ENCODE peak calls at places on chromosomes 11 and 22, in five cellular contexts. N is colonic mucosa, T is neuronal stem cell, F is adipocyte, M is mesenchymal stem cell. D is an unnamed sample.

GRCh38 chr22:29689872-29690213 is 30.0 kb upstream of the CABP7 start:
- DNase-seq in N (peak; percentile 71), F (peak; percentile 64), M (peak; percentile 44), T (peak; percentile 54), D (no peak)

GRCh38 chr11:6333112-6333511 is 12.8 kb upstream of the CAVIN3 start:
- DNase-seq in M (no peak), F (peak; percentile 81), N (no peak), T (no peak), D (no peak)

GRCh38 chr11:57249384-57250319 is 12.6 kb upstream of the APLNR start:
- DNase-seq in F (peak; percentile 88), M (peak; percentile 57), T (peak; percentile 58), N (peak; percentile 78), D (peak; percentile 79)

GRCh38 chr11:28696591-28696990 is 588.4 kb downstream of the METTL15 start:
- DNase-seq in M (no peak), T (no peak), F (no peak), N (no peak), D (no peak)

GRCh38 chr11:93198221-93198650 is 445 bp upstream of the SLC36A4 start:
- DNase-seq in M (peak; percentile 49), N (no peak), T (no peak), F (no peak), D (no peak)

GRCh38 chr11:12079726-12080556 is 30.4 kb upstream of the MICAL2 start:
- DNase-seq in N (no peak), F (peak; percentile 96), T (no peak), M (peak; percentile 99), D (peak; percentile 85)

GRCh38 chr22:35205141-35205775 is 52.0 kb upstream of the HMGXB4 start:
- DNase-seq in N (no peak), F (peak; percentile 1), T (peak; percentile 9), M (no peak), D (no peak)

GRCh38 chr22:47221840-47222615 is 459.6 kb downstream of the TBC1D22A start:
- DNase-seq in N (no peak), T (no peak), M (no peak), F (no peak), D (no peak)

GRCh38 chr11:606245-606644 is 9.5 kb downstream of the IRF7 start:
- DNase-seq in M (no peak), F (no peak), N (no peak), T (no peak), D (peak; percentile 74)

GRCh38 chr11:119372260-119373058 is 9.0 kb downstream of the USP2 start:
- DNase-seq in T (no peak), M (no peak), N (no peak), F (no peak), D (peak; percentile 64)

GRCh38 chr11:10072841-10073240 is 221.2 kb downstream of the SBF2 start:
- DNase-seq in F (no peak), M (no peak), N (no peak), T (no peak), D (no peak)

GRCh38 chr11:95556342-95557151 is 233.0 kb downstream of the FAM76B start:
- DNase-seq in M (peak; percentile 80), N (no peak), T (peak; percentile 42), F (peak; percentile 85), D (no peak)

GRCh38 chr22:49574861-49575702 is 252.6 kb downstream of the BRD1 start:
- DNase-seq in T (no peak), M (no peak), N (no peak), F (no peak), D (peak; percentile 68)

GRCh38 chr11:112150517-112150916 is 13.4 kb downstream of the IL18 start:
- DNase-seq in N (no peak), M (no peak), F (no peak), T (no peak), D (no peak)

GRCh38 chr11:114264381-114264780 is 31.8 kb upstream of the NNMT start:
- DNase-seq in F (no peak), T (no peak), M (no peak), N (no peak), D (no peak)

GRCh38 chr11:102010776-102011500 is 36.3 kb upstream of the CFAP300 start:
- DNase-seq in M (peak; percentile 80), T (peak; percentile 32), F (peak; percentile 91), N (peak; percentile 76), D (peak; percentile 74)

GRCh38 chr22:19525666-19526065 is 1.5 kb upstream of the CLDN5 start:
- DNase-seq in F (no peak), N (no peak), M (no peak), T (no peak), D (no peak)

GRCh38 chr11:59261150-59261549 is 48.4 kb upstream of the MPEG1 start:
- DNase-seq in F (no peak), N (no peak), T (no peak), M (no peak), D (no peak)

GRCh38 chr11:125494987-125495725 is 909 bp downstream of the FEZ1 start:
- DNase-seq in N (peak; percentile 23), T (peak; percentile 53), M (peak; percentile 54), F (peak; percentile 75), D (peak; percentile 76)

GRCh38 chr11:25769287-25769686 is 562.6 kb upstream of the ANO3 start:
- DNase-seq in T (no peak), N (no peak), F (peak; percentile 50), M (peak; percentile 29), D (no peak)

GRCh38 chr11:128949791-128950454 is 7.3 kb upstream of the TP53AIP1 start:
- DNase-seq in N (no peak), M (peak; percentile 18), T (no peak), F (peak; percentile 61), D (no peak)

GRCh38 chr11:65743928-65744698 is 23.5 kb upstream of the RNASEH2C start:
- DNase-seq in F (peak; percentile 25), M (peak; percentile 56), T (no peak), N (peak; percentile 68), D (no peak)

GRCh38 chr11:80727315-80727714 is 1286.5 kb upstream of the TENM4 start:
- DNase-seq in F (no peak), M (peak; percentile 28), T (peak; percentile 8), N (peak; percentile 17), D (no peak)

GRCh38 chr11:1772270-1773130 is 8.8 kb upstream of the CTSD start:
- DNase-seq in N (peak; percentile 63), F (peak; percentile 93), T (peak; percentile 57), M (peak; percentile 97), D (peak; percentile 87)

GRCh38 chr11:109971184-109971523 is 122.0 kb upstream of the ZC3H12C start:
- DNase-seq in M (peak; percentile 65), T (no peak), N (no peak), F (peak; percentile 43), D (no peak)

GRCh38 chr11:31796523-31797226 is 14.4 kb downstream of the PAX6 start:
- DNase-seq in T (no peak), F (no peak), N (no peak), M (no peak), D (no peak)

GRCh38 chr11:104784684-104785460 is 113.4 kb downstream of the CASP12 start:
- DNase-seq in M (no peak), T (no peak), F (no peak), N (no peak), D (no peak)

GRCh38 chr22:20238567-20239062 is 29.5 kb downstream of the RTN4R start:
- DNase-seq in T (peak; percentile 38), N (peak; percentile 32), M (peak; percentile 9), F (peak; percentile 6), D (no peak)

GRCh38 chr11:3219281-3219892 is 774 bp upstream of the MRGPRG start:
- DNase-seq in M (no peak), T (no peak), F (no peak), N (peak; percentile 0), D (peak; percentile 68)

GRCh38 chr22:31945478-31945815 is 1.1 kb downstream of the YWHAH start:
- DNase-seq in F (peak; percentile 13), T (no peak), N (peak; percentile 33), M (no peak), D (no peak)

GRCh38 chr22:31948002-31948401 is 3.7 kb downstream of the YWHAH start:
- DNase-seq in N (no peak), T (no peak), F (no peak), M (no peak), D (peak; percentile 49)

GRCh38 chr22:31944700-31945477 is 554 bp downstream of the YWHAH start:
- DNase-seq in M (peak; percentile 32), F (peak; percentile 62), N (peak; percentile 53), T (peak; percentile 17), D (peak; percentile 89)

GRCh38 chr22:31947296-31947695 is 3.0 kb downstream of the YWHAH start:
- DNase-seq in M (no peak), F (no peak), T (no peak), N (peak; percentile 53), D (no peak)

DNA sequence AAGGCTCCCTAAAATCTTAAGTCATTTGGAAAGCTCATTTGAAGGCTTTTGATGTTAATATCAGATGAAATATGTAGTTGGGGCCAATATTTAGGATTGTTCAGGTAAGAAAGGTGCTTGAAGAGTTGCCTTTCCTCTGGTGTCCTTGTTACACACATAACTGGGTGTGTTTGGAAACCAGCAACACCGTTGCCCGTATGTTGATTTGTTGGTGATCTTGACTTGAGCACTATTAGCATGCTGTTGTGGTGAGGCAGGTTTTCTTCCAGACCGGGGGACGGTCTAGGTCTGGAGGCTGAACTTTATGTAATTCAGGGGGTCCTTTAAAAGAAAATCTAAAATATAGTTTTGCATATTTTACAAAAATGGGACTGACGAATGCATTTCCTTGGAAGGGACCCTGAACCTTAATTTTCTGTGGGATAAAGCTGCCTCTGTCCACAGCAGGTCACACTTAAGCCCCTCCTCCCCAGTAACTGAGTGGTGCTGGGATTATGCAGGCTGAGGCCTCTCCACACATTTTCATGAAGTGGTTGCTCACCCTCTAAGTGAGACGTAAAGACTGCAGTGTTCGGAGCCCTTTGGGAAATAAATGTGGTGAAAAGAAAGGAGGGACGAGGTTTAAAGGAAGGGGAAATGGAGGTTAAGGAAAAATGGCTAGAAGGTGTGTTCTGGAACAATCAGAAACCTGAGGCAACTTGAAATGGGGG is 1.8 kb downstream of the YWHAH start:
- DNase-seq in T (no peak), F (peak; percentile 19), M (peak; percentile 57), N (no peak), D (no peak)
- H3K4me3 ChIP-seq in T (peak overlapping the region; percentile 96), F (peak overlapping the region; percentile 95), M (peak overlapping the region; percentile 94), N (peak overlapping the region; percentile 89), D (peak overlapping the region; percentile 92)

GRCh38 chr11:48052183-48053040 is 72.1 kb downstream of the PTPRJ start:
- DNase-seq in F (peak; percentile 40), N (no peak), M (peak; percentile 65), T (no peak), D (peak; percentile 92)
- H3K4me1 ChIP-seq in F (peaks cover 3% of the 10 kb centered on the region), N (peaks cover 26% of the 10 kb centered on the region), M (peaks cover 44% of the 10 kb centered on the region), T (peaks cover 6% of the 10 kb centered on the region), D (peaks cover 52% of the 10 kb centered on the region)

GRCh38 chr11:72741429-72741833 is 10.8 kb downstream of the ARAP1 start:
- DNase-seq in T (no peak), M (peak; percentile 86), N (no peak), F (no peak), D (peak; percentile 78)

GRCh38 chr11:72740562-72741428 is 11.4 kb downstream of the ARAP1 start:
- DNase-seq in T (no peak), M (no peak), F (no peak), N (no peak), D (peak; percentile 45)

GRCh38 chr11:72738199-72739141 is 13.7 kb downstream of the ARAP1 start:
- DNase-seq in M (peak; percentile 67), N (no peak), F (peak; percentile 37), T (no peak), D (peak; percentile 71)

GRCh38 chr11:72740060-72740424 is 12.2 kb downstream of the ARAP1 start:
- DNase-seq in M (peak; percentile 55), T (no peak), N (no peak), F (no peak), D (peak; percentile 40)

GRCh38 chr11:72739240-72740059 is 12.8 kb downstream of the ARAP1 start:
- DNase-seq in M (no peak), F (no peak), N (no peak), T (no peak), D (peak; percentile 66)
- H3K9ac ChIP-seq in M (peak overlapping the region; percentile 64), F (no peak overlapping the region), N (no peak overlapping the region), T (no peak overlapping the region), D (no peak overlapping the region)

GRCh38 chr11:72812968-72813739 is 1.1 kb upstream of the ATG16L2 start:
- DNase-seq in F (peak; percentile 71), N (peak; percentile 79), T (no peak), M (peak; percentile 73), D (peak; percentile 77)
- H3K4me3 ChIP-seq in F (peak overlapping the region; percentile 92), N (peak overlapping the region; percentile 82), T (peak overlapping the region; percentile 98), M (peak overlapping the region; percentile 94), D (peak overlapping the region; percentile 95)

D was measured in kidney.